ENCODE peak calls at places on chromosomes 16 and 17, in seven cellular contexts. D is thoracic aorta; N is cardiac muscle cell; W is CD4-positive, CD25-positive, alpha-beta regulatory T cell; R is small intestine; Y is uterus; C is neural progenitor cell. X is an unnamed sample. For H3K4me1 and H3K36me3, the result is how much of the 10 kb centered on the place peaks cover.

GRCh38 chr17:63932008-63932561 is at the start of gene CD79B:
- DNase-seq in D (no peak), N (no peak), W (peak), R (no peak), Y (no peak), C (no peak), X (peak)

GRCh38 chr16:23148513-23149266 is 562 bp downstream of the USP31 start:
- DNase-seq in D (no peak), N (peak), W (peak), R (peak), Y (peak), C (peak), X (peak)

GRCh38 chr17:4485676-4486646 is 12.7 kb upstream of the SPNS2 start:
- DNase-seq in D (no peak), N (no peak), W (no peak), R (no peak), Y (no peak), C (no peak), X (peak)

GRCh38 chr17:9936075-9936474 is 31.0 kb upstream of the RCVRN start:
- DNase-seq in D (no peak), N (no peak), W (no peak), R (no peak), Y (no peak), C (no peak), X (no peak)

GRCh38 chr17:33871720-33872535 is 383.2 kb upstream of the CCL2 start:
- DNase-seq in D (no peak), N (no peak), W (no peak), R (no peak), Y (no peak), C (no peak), X (no peak)

GRCh38 chr17:27807567-27808470 is 7.5 kb upstream of the NOS2 start:
- DNase-seq in D (no peak), N (no peak), W (peak), R (peak), Y (no peak), C (no peak), X (peak)

GRCh38 chr16:31219154-31219741 is 2.3 kb upstream of the PYDC1 start:
- DNase-seq in D (no peak), N (no peak), W (no peak), R (no peak), Y (no peak), C (no peak), X (no peak)

GRCh38 chr16:88940196-88941050 is 36.6 kb downstream of the CBFA2T3 start:
- DNase-seq in D (no peak), N (no peak), W (no peak), R (no peak), Y (no peak), C (peak), X (no peak)

GRCh38 chr16:1839554-1839953 is 12.5 kb downstream of the FAHD1 start:
- DNase-seq in D (no peak), N (peak), W (no peak), R (no peak), Y (no peak), C (no peak), X (no peak)

GRCh38 chr16:861446-861845 is 60.9 kb upstream of the GNG13 start:
- DNase-seq in D (no peak), N (no peak), W (no peak), R (no peak), Y (no peak), C (no peak), X (no peak)

GRCh38 chr17:19978803-19979202 is 1.2 kb upstream of the AKAP10 start:
- DNase-seq in D (no peak), N (no peak), W (no peak), R (no peak), Y (no peak), C (no peak), X (no peak)
- H3K4me1 ChIP-seq in D (under half), N (under half), W (under half), R (under half), Y (under half), C (under half), X (under half)

GRCh38 chr17:59675231-59675630 is 32.0 kb downstream of the PTRH2 start:
- DNase-seq in D (no peak), N (no peak), W (no peak), R (no peak), Y (no peak), C (no peak), X (no peak)
- H3K36me3 ChIP-seq in D (under half), N (half or more), W (half or more), R (under half), Y (under half), C (under half), X (under half)

DNA sequence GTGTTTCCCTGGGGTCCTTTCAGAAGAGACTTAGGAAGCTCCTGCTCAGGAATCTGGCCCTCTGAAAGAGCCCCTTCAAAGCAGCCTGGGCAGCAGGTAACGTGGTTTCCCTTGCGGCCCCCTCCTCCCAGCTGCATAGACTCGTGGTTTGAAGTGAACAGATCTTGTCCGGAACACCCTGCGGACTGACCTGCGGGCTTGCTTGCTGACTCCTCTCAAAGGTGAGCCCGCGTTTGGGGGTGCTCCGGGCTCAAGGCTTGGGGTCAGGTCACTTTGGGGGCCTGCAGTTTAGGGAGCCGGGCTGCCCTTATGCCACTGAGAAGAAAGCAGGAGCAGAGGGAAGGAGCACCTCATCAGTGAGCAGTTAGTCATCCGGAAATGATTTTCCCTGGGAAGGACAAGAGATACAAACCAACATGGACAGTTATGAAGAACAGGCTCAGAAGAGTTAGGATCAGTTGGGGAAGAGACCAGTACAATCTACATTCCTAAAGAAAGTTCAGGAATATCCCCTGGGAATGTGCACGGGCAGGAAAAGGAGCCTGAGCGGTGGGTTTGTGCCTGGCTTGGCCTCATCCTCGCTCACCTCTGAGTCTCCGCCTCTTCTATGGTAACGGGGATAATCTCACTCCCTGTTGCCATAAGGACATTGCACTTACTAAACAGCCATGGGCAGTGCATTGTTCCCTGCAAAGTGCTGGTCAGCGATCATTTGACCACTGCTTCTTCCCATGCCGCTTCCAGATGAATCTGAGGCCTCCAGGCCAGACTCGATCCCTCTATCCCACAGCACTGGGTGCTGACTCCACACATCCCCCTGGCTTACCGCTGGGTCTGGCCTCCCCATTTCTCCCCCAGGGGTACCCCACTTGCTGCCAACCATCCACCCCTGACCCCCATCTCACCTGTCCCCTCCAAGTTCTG is 10.0 kb downstream of the LDHD start:
- DNase-seq in D (no peak), N (no peak), W (no peak), R (no peak), Y (no peak), C (no peak), X (no peak)
- H3K27ac ChIP-seq in D (peak), N (no peak), W (peak), R (no peak), Y (peak), C (no peak), X (no peak)

GRCh38 chr17:40558651-40559015 is 6.6 kb downstream of the CCR7 start:
- DNase-seq in D (no peak), N (no peak), W (no peak), R (no peak), Y (no peak), C (no peak), X (no peak)

GRCh38 chr17:40560592-40561293 is 4.5 kb downstream of the CCR7 start:
- DNase-seq in D (no peak), N (peak), W (peak), R (peak), Y (peak), C (no peak), X (no peak)

GRCh38 chr17:40561294-40561870 is 3.9 kb downstream of the CCR7 start:
- DNase-seq in D (no peak), N (no peak), W (no peak), R (no peak), Y (no peak), C (no peak), X (peak)

GRCh38 chr17:40559016-40559853 is 6.0 kb downstream of the CCR7 start:
- DNase-seq in D (no peak), N (peak), W (no peak), R (no peak), Y (peak), C (no peak), X (no peak)

DNA sequence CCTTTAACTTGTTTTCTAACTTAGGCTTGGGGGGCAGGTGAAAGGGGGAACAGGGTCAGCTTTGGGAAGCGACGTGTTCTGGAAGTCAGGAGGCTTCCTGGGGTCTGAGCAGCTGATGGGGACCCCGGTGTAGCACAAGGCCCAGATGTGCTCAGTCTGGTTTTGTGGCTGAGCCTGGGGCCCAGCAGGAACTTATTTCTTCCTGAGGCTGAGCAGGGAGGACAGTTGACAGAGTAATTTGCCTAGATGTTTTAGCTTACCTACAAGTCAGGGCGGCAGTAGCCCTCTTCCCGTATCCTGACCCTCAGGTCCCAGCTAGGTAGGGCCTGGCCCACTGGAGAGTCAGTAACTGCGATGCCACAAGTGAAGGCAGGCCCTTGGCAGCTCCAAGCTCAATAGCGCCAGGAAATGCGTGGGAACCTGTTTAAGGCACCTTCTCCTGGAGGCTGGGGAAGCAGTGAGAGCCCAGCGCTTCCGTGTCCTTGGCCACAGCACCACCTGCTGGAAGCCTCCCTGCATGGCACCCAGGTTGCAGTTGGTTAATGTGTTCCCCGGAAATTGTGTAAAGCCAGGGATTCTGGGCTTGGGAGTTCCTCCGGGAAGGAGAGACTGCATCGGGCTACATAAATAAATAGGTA is 5.2 kb downstream of the CCR7 start:
- DNase-seq in D (peak), N (peak), W (peak), R (peak), Y (peak), C (peak), X (peak)
- H3K4me1 ChIP-seq in D (under half), N (under half), W (half or more), R (under half), Y (under half), C (under half), X (half or more)